ENCODE peak calls at places on chromosomes 2 and 18, in ten cellular contexts. One of them, this sample, is unnamed.

GRCh38 chr2:112811841-112812306 is 24.7 kb downstream of the IL1B start:
- DNase-seq in endothelial cell: peak
- DNase-seq in GM12865: peak
- DNase-seq in lower lobe of right lung: no peak
- DNase-seq in lower leg skin: no peak
- DNase-seq in mucosa of descending colon: no peak
- DNase-seq in fibroblast of the aortic adventitia: peak
- DNase-seq in BJ: peak
- DNase-seq in GM20000: peak
- DNase-seq in tibial artery: no peak
- DNase-seq in this sample: no peak

GRCh38 chr2:208369091-208369490 is 37.5 kb upstream of the PTH2R start:
- DNase-seq in BJ: no peak
- DNase-seq in GM20000: no peak
- DNase-seq in lower lobe of right lung: no peak
- DNase-seq in fibroblast of the aortic adventitia: peak
- DNase-seq in tibial artery: no peak
- DNase-seq in endothelial cell: no peak
- DNase-seq in mucosa of descending colon: no peak
- DNase-seq in lower leg skin: no peak
- DNase-seq in GM12865: no peak
- DNase-seq in this sample: no peak

GRCh38 chr2:8244634-8245033 is 437.2 kb upstream of the ID2 start:
- DNase-seq in GM12865: no peak
- DNase-seq in lower leg skin: no peak
- DNase-seq in lower lobe of right lung: peak
- DNase-seq in mucosa of descending colon: no peak
- DNase-seq in tibial artery: no peak
- DNase-seq in BJ: no peak
- DNase-seq in GM20000: no peak
- DNase-seq in fibroblast of the aortic adventitia: no peak
- DNase-seq in endothelial cell: no peak
- DNase-seq in this sample: no peak

GRCh38 chr2:237403024-237403882 is 10.7 kb downstream of the COL6A3 start:
- DNase-seq in GM20000: no peak
- DNase-seq in BJ: no peak
- DNase-seq in endothelial cell: no peak
- DNase-seq in mucosa of descending colon: no peak
- DNase-seq in GM12865: no peak
- DNase-seq in lower leg skin: no peak
- DNase-seq in lower lobe of right lung: no peak
- DNase-seq in fibroblast of the aortic adventitia: peak
- DNase-seq in tibial artery: no peak
- DNase-seq in this sample: no peak

GRCh38 chr2:120390381-120391055 is 44.6 kb downstream of the INHBB start:
- DNase-seq in lower lobe of right lung: peak
- DNase-seq in mucosa of descending colon: no peak
- DNase-seq in fibroblast of the aortic adventitia: no peak
- DNase-seq in GM12865: no peak
- DNase-seq in lower leg skin: no peak
- DNase-seq in BJ: no peak
- DNase-seq in tibial artery: peak
- DNase-seq in endothelial cell: no peak
- DNase-seq in GM20000: no peak
- DNase-seq in this sample: no peak

GRCh38 chr2:144479138-144479537 is 40.8 kb downstream of the ZEB2 start:
- DNase-seq in BJ: no peak
- DNase-seq in GM12865: no peak
- DNase-seq in lower lobe of right lung: no peak
- DNase-seq in lower leg skin: no peak
- DNase-seq in GM20000: no peak
- DNase-seq in fibroblast of the aortic adventitia: peak
- DNase-seq in tibial artery: no peak
- DNase-seq in mucosa of descending colon: no peak
- DNase-seq in endothelial cell: no peak
- DNase-seq in this sample: no peak

GRCh38 chr2:9313443-9313842 is 106.8 kb downstream of the ASAP2 start:
- DNase-seq in GM20000: no peak
- DNase-seq in fibroblast of the aortic adventitia: no peak
- DNase-seq in endothelial cell: no peak
- DNase-seq in lower lobe of right lung: no peak
- DNase-seq in mucosa of descending colon: no peak
- DNase-seq in lower leg skin: no peak
- DNase-seq in GM12865: no peak
- DNase-seq in BJ: no peak
- DNase-seq in tibial artery: no peak
- DNase-seq in this sample: no peak

GRCh38 chr2:234702731-234703225 is 205.9 kb upstream of the ARL4C start:
- DNase-seq in lower lobe of right lung: no peak
- DNase-seq in lower leg skin: no peak
- DNase-seq in GM20000: no peak
- DNase-seq in tibial artery: no peak
- DNase-seq in fibroblast of the aortic adventitia: no peak
- DNase-seq in mucosa of descending colon: no peak
- DNase-seq in endothelial cell: no peak
- DNase-seq in BJ: no peak
- DNase-seq in GM12865: no peak
- DNase-seq in this sample: no peak

GRCh38 chr18:67426477-67426876 is 90.0 kb downstream of the DSEL start:
- DNase-seq in lower lobe of right lung: no peak
- DNase-seq in GM12865: no peak
- DNase-seq in lower leg skin: no peak
- DNase-seq in BJ: no peak
- DNase-seq in fibroblast of the aortic adventitia: no peak
- DNase-seq in tibial artery: no peak
- DNase-seq in GM20000: no peak
- DNase-seq in mucosa of descending colon: no peak
- DNase-seq in endothelial cell: no peak
- DNase-seq in this sample: no peak

GRCh38 chr18:67428805-67429204 is 87.7 kb downstream of the DSEL start:
- DNase-seq in GM12865: no peak
- DNase-seq in mucosa of descending colon: no peak
- DNase-seq in GM20000: no peak
- DNase-seq in lower leg skin: no peak
- DNase-seq in lower lobe of right lung: no peak
- DNase-seq in BJ: peak
- DNase-seq in fibroblast of the aortic adventitia: peak
- DNase-seq in tibial artery: no peak
- DNase-seq in endothelial cell: no peak
- DNase-seq in this sample: no peak

GRCh38 chr18:67432806-67433205 is 83.7 kb downstream of the DSEL start:
- DNase-seq in GM20000: no peak
- DNase-seq in lower leg skin: no peak
- DNase-seq in BJ: no peak
- DNase-seq in mucosa of descending colon: no peak
- DNase-seq in GM12865: no peak
- DNase-seq in tibial artery: no peak
- DNase-seq in lower lobe of right lung: no peak
- DNase-seq in fibroblast of the aortic adventitia: no peak
- DNase-seq in endothelial cell: no peak
- DNase-seq in this sample: no peak

GRCh38 chr18:67425724-67426123 is 90.8 kb downstream of the DSEL start:
- DNase-seq in lower leg skin: no peak
- DNase-seq in fibroblast of the aortic adventitia: peak
- DNase-seq in endothelial cell: no peak
- DNase-seq in GM12865: no peak
- DNase-seq in BJ: peak
- DNase-seq in tibial artery: no peak
- DNase-seq in lower lobe of right lung: no peak
- DNase-seq in GM20000: no peak
- DNase-seq in mucosa of descending colon: no peak
- DNase-seq in this sample: no peak

GRCh38 chr18:67428148-67428547 is 88.4 kb downstream of the DSEL start:
- DNase-seq in GM20000: no peak
- DNase-seq in lower leg skin: no peak
- DNase-seq in endothelial cell: no peak
- DNase-seq in lower lobe of right lung: no peak
- DNase-seq in fibroblast of the aortic adventitia: peak
- DNase-seq in BJ: no peak
- DNase-seq in tibial artery: no peak
- DNase-seq in mucosa of descending colon: no peak
- DNase-seq in GM12865: no peak
- DNase-seq in this sample: no peak
- TF ChIP-seq CTCF in GM20000: no peak
- TF ChIP-seq CTCF in lower leg skin: no peak
- TF ChIP-seq CTCF in endothelial cell: no peak
- TF ChIP-seq CTCF in lower lobe of right lung: no peak
- TF ChIP-seq CTCF in fibroblast of the aortic adventitia: no peak
- TF ChIP-seq CTCF in BJ: no peak
- TF ChIP-seq CTCF in tibial artery: no peak
- TF ChIP-seq CTCF in mucosa of descending colon: no peak
- TF ChIP-seq CTCF in GM12865: no peak
- TF ChIP-seq CTCF in this sample: no peak

GRCh38 chr18:63017977-63018376 is 301.6 kb downstream of the BCL2 start:
- DNase-seq in tibial artery: no peak
- DNase-seq in lower lobe of right lung: no peak
- DNase-seq in lower leg skin: no peak
- DNase-seq in BJ: no peak
- DNase-seq in GM12865: no peak
- DNase-seq in mucosa of descending colon: no peak
- DNase-seq in fibroblast of the aortic adventitia: no peak
- DNase-seq in GM20000: no peak
- DNase-seq in endothelial cell: no peak
- DNase-seq in this sample: no peak

GRCh38 chr18:63028380-63028779 is 291.2 kb downstream of the BCL2 start:
- DNase-seq in GM12865: no peak
- DNase-seq in lower lobe of right lung: no peak
- DNase-seq in mucosa of descending colon: no peak
- DNase-seq in GM20000: no peak
- DNase-seq in BJ: no peak
- DNase-seq in tibial artery: no peak
- DNase-seq in fibroblast of the aortic adventitia: no peak
- DNase-seq in lower leg skin: no peak
- DNase-seq in endothelial cell: no peak
- DNase-seq in this sample: no peak

GRCh38 chr18:63025251-63025710 is 294.3 kb downstream of the BCL2 start:
- DNase-seq in lower lobe of right lung: no peak
- DNase-seq in BJ: no peak
- DNase-seq in endothelial cell: peak
- DNase-seq in GM12865: no peak
- DNase-seq in GM20000: no peak
- DNase-seq in tibial artery: no peak
- DNase-seq in lower leg skin: no peak
- DNase-seq in mucosa of descending colon: no peak
- DNase-seq in fibroblast of the aortic adventitia: no peak
- DNase-seq in this sample: no peak

DNA sequence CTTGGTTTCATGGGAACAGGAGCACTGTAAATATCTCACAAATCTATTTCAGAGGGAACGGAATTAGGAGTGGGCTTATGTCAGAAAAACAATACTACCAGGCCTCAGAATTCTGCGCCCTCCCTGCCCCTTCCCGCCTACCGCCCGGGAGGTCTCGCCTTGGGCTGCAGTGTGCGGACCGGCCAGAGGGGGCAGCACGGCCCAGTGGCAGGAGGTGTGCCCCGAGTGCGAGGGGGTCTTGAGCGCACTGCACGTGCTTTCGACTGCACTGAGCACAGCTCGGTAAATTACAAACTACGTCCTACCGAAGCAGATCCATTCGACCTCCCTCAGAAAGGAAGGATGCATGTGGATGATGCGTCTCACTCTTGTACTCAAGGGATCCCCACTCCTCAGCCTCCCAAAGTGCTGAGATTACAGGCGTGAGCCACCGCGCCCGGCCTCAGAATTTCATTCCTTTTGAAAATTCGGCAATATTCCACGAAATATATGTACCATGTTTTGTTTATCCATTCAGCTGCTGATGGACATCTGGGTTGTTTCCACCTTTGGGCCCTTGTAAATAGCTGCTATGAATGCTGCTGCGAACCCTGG is 297.0 kb downstream of the BCL2 start:
- DNase-seq in GM20000: no peak
- DNase-seq in fibroblast of the aortic adventitia: no peak
- DNase-seq in mucosa of descending colon: no peak
- DNase-seq in endothelial cell: peak
- DNase-seq in GM12865: no peak
- DNase-seq in lower leg skin: no peak
- DNase-seq in BJ: no peak
- DNase-seq in tibial artery: no peak
- DNase-seq in lower lobe of right lung: no peak
- DNase-seq in this sample: no peak
- TF ChIP-seq CTCF in GM20000: peak
- TF ChIP-seq CTCF in fibroblast of the aortic adventitia: peak
- TF ChIP-seq CTCF in mucosa of descending colon: no peak
- TF ChIP-seq CTCF in endothelial cell: peak
- TF ChIP-seq CTCF in GM12865: peak
- TF ChIP-seq CTCF in lower leg skin: no peak
- TF ChIP-seq CTCF in BJ: peak
- TF ChIP-seq CTCF in tibial artery: peak
- TF ChIP-seq CTCF in lower lobe of right lung: peak
- TF ChIP-seq CTCF in this sample: no peak

GRCh38 chr2:241901500-241902351 is 32.2 kb downstream of the RTP5 start:
- DNase-seq in tibial artery: no peak
- DNase-seq in BJ: no peak
- DNase-seq in lower leg skin: no peak
- DNase-seq in mucosa of descending colon: no peak
- DNase-seq in endothelial cell: no peak
- DNase-seq in fibroblast of the aortic adventitia: peak
- DNase-seq in GM20000: no peak
- DNase-seq in GM12865: no peak
- DNase-seq in lower lobe of right lung: peak
- DNase-seq in this sample: no peak

GRCh38 chr2:241904791-241905710 is 35.5 kb downstream of the RTP5 start:
- DNase-seq in GM20000: no peak
- DNase-seq in lower lobe of right lung: peak
- DNase-seq in BJ: no peak
- DNase-seq in mucosa of descending colon: peak
- DNase-seq in fibroblast of the aortic adventitia: no peak
- DNase-seq in lower leg skin: no peak
- DNase-seq in GM12865: no peak
- DNase-seq in tibial artery: no peak
- DNase-seq in endothelial cell: no peak
- DNase-seq in this sample: no peak

GRCh38 chr2:241904011-241904718 is 34.6 kb downstream of the RTP5 start:
- DNase-seq in BJ: no peak
- DNase-seq in mucosa of descending colon: peak
- DNase-seq in endothelial cell: no peak
- DNase-seq in tibial artery: no peak
- DNase-seq in lower lobe of right lung: peak
- DNase-seq in lower leg skin: no peak
- DNase-seq in fibroblast of the aortic adventitia: no peak
- DNase-seq in GM12865: no peak
- DNase-seq in GM20000: no peak
- DNase-seq in this sample: no peak

GRCh38 chr2:241902357-241902991 is 32.9 kb downstream of the RTP5 start:
- DNase-seq in tibial artery: no peak
- DNase-seq in lower lobe of right lung: peak
- DNase-seq in GM12865: no peak
- DNase-seq in GM20000: no peak
- DNase-seq in mucosa of descending colon: no peak
- DNase-seq in BJ: no peak
- DNase-seq in lower leg skin: no peak
- DNase-seq in endothelial cell: no peak
- DNase-seq in fibroblast of the aortic adventitia: no peak
- DNase-seq in this sample: no peak

GRCh38 chr2:241903121-241904010 is 33.8 kb downstream of the RTP5 start:
- DNase-seq in GM20000: no peak
- DNase-seq in mucosa of descending colon: peak
- DNase-seq in GM12865: no peak
- DNase-seq in lower lobe of right lung: peak
- DNase-seq in fibroblast of the aortic adventitia: no peak
- DNase-seq in lower leg skin: no peak
- DNase-seq in tibial artery: no peak
- DNase-seq in BJ: no peak
- DNase-seq in endothelial cell: no peak
- DNase-seq in this sample: no peak
- TF ChIP-seq CTCF in GM20000: no peak
- TF ChIP-seq CTCF in mucosa of descending colon: no peak
- TF ChIP-seq CTCF in GM12865: no peak
- TF ChIP-seq CTCF in lower lobe of right lung: no peak
- TF ChIP-seq CTCF in fibroblast of the aortic adventitia: no peak
- TF ChIP-seq CTCF in lower leg skin: no peak
- TF ChIP-seq CTCF in tibial artery: no peak
- TF ChIP-seq CTCF in BJ: no peak
- TF ChIP-seq CTCF in endothelial cell: no peak
- TF ChIP-seq CTCF in this sample: no peak

GRCh38 chr2:119126650-119127049 is 31.9 kb downstream of the C1QL2 start:
- DNase-seq in fibroblast of the aortic adventitia: no peak
- DNase-seq in BJ: no peak
- DNase-seq in mucosa of descending colon: no peak
- DNase-seq in GM12865: peak
- DNase-seq in endothelial cell: peak
- DNase-seq in tibial artery: no peak
- DNase-seq in lower leg skin: no peak
- DNase-seq in lower lobe of right lung: peak
- DNase-seq in GM20000: peak
- DNase-seq in this sample: no peak
- TF ChIP-seq CTCF in fibroblast of the aortic adventitia: peak
- TF ChIP-seq CTCF in BJ: peak
- TF ChIP-seq CTCF in mucosa of descending colon: peak
- TF ChIP-seq CTCF in GM12865: peak
- TF ChIP-seq CTCF in endothelial cell: peak
- TF ChIP-seq CTCF in tibial artery: peak
- TF ChIP-seq CTCF in lower leg skin: no peak
- TF ChIP-seq CTCF in lower lobe of right lung: peak
- TF ChIP-seq CTCF in GM20000: peak
- TF ChIP-seq CTCF in this sample: no peak

This sample was measured in omental fat pad.